ENCODE peak calls at places on chromosomes 5 and 9, in nine cellular contexts. S is right lobe of liver, N is tibial nerve, Q is spleen, M is esophagus muscularis mucosa, V is A549, J is adrenal gland, F is IMR-90, W is HCT116. O is an unnamed sample.

GRCh38 chr5:20678814-20679298 is 690.9 kb upstream of the CDH18 start:
- DNase-seq in J (no peak), N (no peak), W (no peak), F (peak; percentile 86), M (no peak), V (peak; percentile 88), Q (no peak), S (no peak), O (no peak)

GRCh38 chr5:145585-146323 is 45.5 kb upstream of the LRRC14B start:
- DNase-seq in F (no peak), M (peak; percentile 75), N (no peak), J (no peak), W (no peak), S (no peak), V (no peak), Q (no peak), O (no peak)

GRCh38 chr5:16618138-16618897 is 1.5 kb upstream of the RETREG1 start:
- DNase-seq in S (no peak), N (no peak), V (no peak), M (no peak), J (no peak), Q (no peak), W (no peak), F (no peak), O (no peak)

GRCh38 chr9:121034529-121034928 is 15.5 kb downstream of the C5 start:
- DNase-seq in W (no peak), N (no peak), S (no peak), F (no peak), M (no peak), V (no peak), J (no peak), Q (no peak), O (no peak)

GRCh38 chr9:116365056-116365471 is 211.5 kb downstream of the PAPPA start:
- DNase-seq in M (no peak), N (no peak), Q (no peak), W (no peak), F (peak; percentile 78), S (no peak), J (peak; percentile 66), V (no peak), O (no peak)

GRCh38 chr5:38105231-38105570 is 153.2 kb upstream of the EGFLAM start:
- DNase-seq in S (no peak), W (no peak), F (no peak), V (no peak), M (peak; percentile 77), N (no peak), J (no peak), Q (no peak), O (no peak)

GRCh38 chr9:21965401-21965951 is 28.7 kb downstream of the CDKN2A start:
- DNase-seq in N (no peak), V (no peak), M (no peak), S (peak; percentile 69), Q (peak; percentile 87), W (no peak), F (peak; percentile 77), J (peak; percentile 36), O (no peak)

GRCh38 chr5:155562153-155562552 is 548.6 kb downstream of the KIF4B start:
- DNase-seq in N (no peak), Q (no peak), V (no peak), M (no peak), W (no peak), J (no peak), F (no peak), S (no peak), O (no peak)

GRCh38 chr9:133733421-133734250 is 4.5 kb downstream of the SARDH start:
- DNase-seq in M (no peak), F (no peak), N (no peak), V (no peak), S (peak; percentile 54), W (no peak), Q (peak; percentile 73), J (peak; percentile 13), O (no peak)

GRCh38 chr5:2901511-2901910 is 150.0 kb upstream of the IRX2 start:
- DNase-seq in W (no peak), S (no peak), V (no peak), N (no peak), Q (no peak), F (no peak), J (no peak), M (peak; percentile 72), O (peak; percentile 21)

GRCh38 chr9:89943309-89943708 is 338.5 kb downstream of the GADD45G start:
- DNase-seq in M (no peak), F (no peak), S (no peak), J (no peak), V (no peak), Q (no peak), W (no peak), N (no peak), O (no peak)

GRCh38 chr5:10684303-10685086 is 76.5 kb downstream of the DAP start:
- DNase-seq in W (no peak), V (no peak), J (no peak), F (no peak), Q (no peak), S (no peak), M (no peak), N (no peak), O (peak; percentile 47)

GRCh38 chr5:2174572-2174971 is 291.8 kb upstream of the IRX4 start:
- DNase-seq in J (no peak), V (no peak), N (no peak), W (no peak), Q (peak; percentile 46), F (no peak), M (no peak), S (no peak), O (no peak)

GRCh38 chr5:102743900-102744299 is 11.2 kb upstream of the PAM start:
- DNase-seq in M (no peak), V (no peak), Q (no peak), J (no peak), W (no peak), S (no peak), N (no peak), F (no peak), O (no peak)

GRCh38 chr5:67520161-67520886 is 323.7 kb upstream of the CD180 start:
- DNase-seq in W (no peak), F (no peak), V (no peak), M (no peak), J (no peak), S (no peak), Q (no peak), N (no peak), O (no peak)

GRCh38 chr9:109317979-109318671 is 2.7 kb downstream of the EPB41L4B start:
- DNase-seq in V (no peak), F (no peak), S (no peak), Q (no peak), J (no peak), N (no peak), W (no peak), M (no peak), O (no peak)

GRCh38 chr9:128136816-128137793 is 9.6 kb upstream of the PTGES2 start:
- DNase-seq in M (no peak), S (peak; percentile 40), J (no peak), Q (peak; percentile 54), N (no peak), F (peak; percentile 87), W (no peak), V (no peak), O (no peak)

GRCh38 chr5:110043025-110043424 is 353.3 kb downstream of the MAN2A1 start:
- DNase-seq in N (no peak), S (no peak), Q (no peak), V (no peak), F (no peak), M (no peak), W (no peak), J (no peak), O (no peak)

GRCh38 chr9:134526798-134527492 is 114.7 kb upstream of the COL5A1 start:
- DNase-seq in M (no peak), N (peak; percentile 10), Q (no peak), W (no peak), S (no peak), V (no peak), J (no peak), F (no peak), O (peak; percentile 78)

GRCh38 chr5:107675201-107675600 is 4.5 kb upstream of the EFNA5 start:
- DNase-seq in Q (no peak), M (no peak), N (no peak), V (no peak), S (no peak), J (no peak), F (no peak), W (no peak), O (no peak)

GRCh38 chr9:13614060-13614459 is 334.6 kb upstream of the MPDZ start:
- DNase-seq in V (no peak), Q (no peak), N (no peak), F (no peak), M (no peak), W (no peak), J (no peak), S (no peak), O (no peak)

GRCh38 chr9:127194881-127195713 is 69.5 kb upstream of the GARNL3 start:
- DNase-seq in N (no peak), Q (peak; percentile 56), M (no peak), W (peak; percentile 48), S (no peak), J (no peak), V (peak; percentile 77), F (peak; percentile 37), O (no peak)

DNA sequence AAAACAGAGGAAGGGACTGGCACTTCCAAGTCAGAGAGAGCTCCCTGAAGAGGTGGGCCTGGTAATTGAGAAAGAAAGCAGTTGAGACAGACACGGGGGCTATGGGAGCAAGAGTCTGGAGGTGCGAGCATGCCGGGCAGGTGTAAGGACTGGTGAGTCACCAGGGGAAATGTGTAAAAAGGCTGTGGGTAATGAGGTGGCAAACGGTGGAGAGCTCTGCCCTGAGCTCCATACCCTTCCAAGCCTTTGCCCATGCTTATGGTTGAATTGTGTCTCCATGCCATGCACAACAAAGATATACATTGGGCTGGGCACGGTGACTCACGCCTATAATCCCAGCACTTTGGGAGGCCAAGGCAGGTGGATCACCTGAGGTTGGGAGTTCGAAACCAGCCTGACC is 18.0 kb upstream of the JADE2 start:
- DNase-seq in S (no peak), J (no peak), V (no peak), W (no peak), M (no peak), Q (peak; percentile 8), N (no peak), F (no peak), O (peak; percentile 27)
- H3K4me1 ChIP-seq in S (peaks cover 58% of the 10 kb centered on the region), J (peaks cover 72% of the 10 kb centered on the region), V (peaks cover 91% of the 10 kb centered on the region), W (peaks cover 99% of the 10 kb centered on the region), M (peaks cover 50% of the 10 kb centered on the region), Q (peaks cover 32% of the 10 kb centered on the region), N (peaks cover 43% of the 10 kb centered on the region), F (peaks cover 48% of the 10 kb centered on the region), O (peaks cover 54% of the 10 kb centered on the region)

GRCh38 chr5:14882658-14883580 is 11.3 kb upstream of the ANKH start:
- DNase-seq in V (no peak), N (no peak), Q (no peak), S (no peak), J (no peak), W (no peak), F (no peak), M (no peak), O (no peak)
- H3K27ac ChIP-seq in V (no peak overlapping the region), N (no peak overlapping the region), Q (no peak overlapping the region), S (no peak overlapping the region), J (no peak overlapping the region), W (no peak overlapping the region), F (no peak overlapping the region), M (no peak overlapping the region), O (no peak overlapping the region)

GRCh38 chr9:129987047-129987446 is 55.9 kb downstream of the FNBP1 start:
- DNase-seq in N (no peak), J (no peak), S (no peak), M (no peak), Q (no peak), V (no peak), F (peak; percentile 23), W (no peak), O (no peak)
- TF ChIP-seq POLR2A in N (no peak), J (no peak), S (no peak), M (no peak), Q (no peak), V (no peak), F (no peak), W (no peak), O (no peak)

GRCh38 chr9:136082496-136083361 is 12.4 kb downstream of the NACC2 start:
- DNase-seq in S (peak; percentile 41), F (no peak), V (no peak), N (no peak), M (no peak), W (no peak), Q (no peak), J (no peak), O (no peak)
- H3K4me1 ChIP-seq in S (peaks cover 15% of the 10 kb centered on the region), F (peaks cover 7% of the 10 kb centered on the region), V (peaks cover 24% of the 10 kb centered on the region), N (peaks cover 96% of the 10 kb centered on the region), M (peaks cover 100% of the 10 kb centered on the region), W (no peaks in the 10 kb centered on the region), Q (peaks cover 81% of the 10 kb centered on the region), J (peaks cover 43% of the 10 kb centered on the region), O (peaks cover 40% of the 10 kb centered on the region)